ENCODE peak calls at places on chromosomes 6 and 20, in four cellular contexts. D is AG04450, H is breast epithelium, U is RWPE2. Q is an unnamed sample.

GRCh38 chr20:14307956-14308355 is 29.5 kb downstream of the FLRT3 start:
- DNase-seq in H (no peak), D (no peak), U (no peak), Q (no peak)

GRCh38 chr6:159398633-159399032 is 229.4 kb downstream of the FNDC1 start:
- DNase-seq in D (no peak), H (no peak), U (no peak), Q (no peak)

GRCh38 chr20:64023278-64024140 is 12.5 kb upstream of the C20orf204 start:
- DNase-seq in U (no peak), D (no peak), H (no peak), Q (no peak)

GRCh38 chr6:280775-281468 is 11.4 kb upstream of the DUSP22 start:
- DNase-seq in D (no peak), U (no peak), H (no peak), Q (no peak)

GRCh38 chr6:81214414-81215091 is 537.9 kb downstream of the TENT5A start:
- DNase-seq in D (no peak), H (no peak), U (no peak), Q (no peak)

GRCh38 chr20:33025318-33025876 is 6.1 kb upstream of the BPIFB6 start:
- DNase-seq in U (no peak), H (no peak), D (no peak), Q (no peak)

GRCh38 chr20:42341654-42342053 is 723.5 kb upstream of the CHD6 start:
- DNase-seq in D (no peak), U (no peak), H (no peak), Q (no peak)

GRCh38 chr6:139778688-139779087 is 404.2 kb upstream of the CITED2 start:
- DNase-seq in H (no peak), U (no peak), D (no peak), Q (peak; percentile 35)

GRCh38 chr20:35006531-35006971 is 50.9 kb downstream of the MYH7B start:
- DNase-seq in D (no peak), H (no peak), U (peak; percentile 76), Q (no peak)

GRCh38 chr6:141598487-141598886 is 534.2 kb upstream of the GJE1 start:
- DNase-seq in U (no peak), H (no peak), D (no peak), Q (peak; percentile 49)

GRCh38 chr20:59745716-59746115 is 141.4 kb downstream of the PHACTR3 start:
- DNase-seq in D (no peak), H (no peak), U (no peak), Q (no peak)

GRCh38 chr6:39835856-39836442 is 43.8 kb downstream of the DAAM2 start:
- DNase-seq in D (no peak), H (no peak), U (no peak), Q (peak; percentile 33)

GRCh38 chr6:155373276-155373675 is 59.0 kb upstream of the TFB1M start:
- DNase-seq in D (no peak), H (no peak), U (no peak), Q (peak; percentile 89)

GRCh38 chr20:11952621-11953020 is 34.9 kb downstream of the BTBD3 start:
- DNase-seq in D (no peak), H (no peak), U (no peak), Q (peak; percentile 11)

GRCh38 chr6:147322299-147323162 is 118.3 kb downstream of the STXBP5 start:
- DNase-seq in H (no peak), D (peak; percentile 15), U (no peak), Q (peak; percentile 49)

GRCh38 chr6:68777956-68778355 is 142.9 kb downstream of the ADGRB3 start:
- DNase-seq in D (no peak), U (no peak), H (no peak), Q (peak; percentile 62)

GRCh38 chr6:153511896-153512496 is 380.9 kb upstream of the RGS17 start:
- DNase-seq in H (no peak), D (peak; percentile 6), U (no peak), Q (peak; percentile 48)

GRCh38 chr6:74940211-74940610 is 265.6 kb downstream of the COL12A1 start:
- DNase-seq in H (no peak), D (no peak), U (no peak), Q (no peak)

GRCh38 chr6:167474171-167474570 is 149.3 kb downstream of the TTLL2 start:
- DNase-seq in H (no peak), U (no peak), D (no peak), Q (no peak)

GRCh38 chr6:110509617-110510231 is 33.3 kb upstream of the SLC22A16 start:
- DNase-seq in H (peak; percentile 45), D (no peak), U (no peak), Q (peak; percentile 92)

GRCh38 chr6:130780137-130780536 is 47.1 kb upstream of the SMLR1 start:
- DNase-seq in D (no peak), U (no peak), H (no peak), Q (peak; percentile 23)

GRCh38 chr6:130215526-130215925 is 7.2 kb downstream of the SAMD3 start:
- DNase-seq in H (no peak), U (no peak), D (no peak), Q (no peak)

DNA sequence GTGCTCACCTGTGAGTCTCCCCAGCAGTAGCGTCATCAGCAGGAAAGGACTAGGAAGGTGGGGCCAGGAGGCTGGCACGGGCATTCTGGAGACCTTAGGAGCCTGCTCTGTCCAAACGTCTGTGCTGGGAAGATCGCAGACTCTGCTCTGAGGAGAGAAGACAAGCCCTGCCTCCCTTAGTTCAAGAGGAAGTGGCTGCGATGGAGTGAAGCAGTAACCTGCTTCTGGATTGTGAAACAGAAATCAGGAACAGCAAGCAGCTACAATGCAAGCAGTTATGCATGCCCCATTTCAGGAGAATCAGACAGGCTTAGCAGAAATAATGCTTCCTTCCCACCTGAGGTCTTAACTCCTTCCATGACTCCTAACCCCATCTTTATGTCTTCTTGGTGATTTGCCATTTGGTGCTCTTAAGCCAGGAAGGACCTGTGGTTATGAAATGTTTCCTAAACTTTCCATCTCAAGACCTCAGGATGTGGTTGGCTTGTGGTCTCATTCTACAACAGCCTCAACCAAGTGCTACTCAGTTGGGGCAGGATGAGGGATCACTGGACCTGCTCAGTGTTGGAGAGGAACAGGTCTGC is at the start of gene SIRPB1:
- DNase-seq in U (no peak), D (no peak), H (no peak), Q (no peak)
- H3K4me3 ChIP-seq in U (no peak within 1 kb of the TSS), D (no peak within 1 kb of the TSS), H (no peak within 1 kb of the TSS), Q (no peak within 1 kb of the TSS)

GRCh38 chr20:61965606-61966491 is 99.8 kb downstream of the TAF4 start:
- DNase-seq in H (no peak), U (peak; percentile 87), D (no peak), Q (no peak)

GRCh38 chr20:61964675-61965605 is 100.7 kb downstream of the TAF4 start:
- DNase-seq in D (no peak), U (peak; percentile 85), H (no peak), Q (no peak)

GRCh38 chr20:61968036-61968810 is 97.5 kb downstream of the TAF4 start:
- DNase-seq in H (no peak), D (no peak), U (peak; percentile 78), Q (no peak)

GRCh38 chr20:61967300-61967699 is 98.4 kb downstream of the TAF4 start:
- DNase-seq in U (peak; percentile 69), D (no peak), H (no peak), Q (no peak)

DNA sequence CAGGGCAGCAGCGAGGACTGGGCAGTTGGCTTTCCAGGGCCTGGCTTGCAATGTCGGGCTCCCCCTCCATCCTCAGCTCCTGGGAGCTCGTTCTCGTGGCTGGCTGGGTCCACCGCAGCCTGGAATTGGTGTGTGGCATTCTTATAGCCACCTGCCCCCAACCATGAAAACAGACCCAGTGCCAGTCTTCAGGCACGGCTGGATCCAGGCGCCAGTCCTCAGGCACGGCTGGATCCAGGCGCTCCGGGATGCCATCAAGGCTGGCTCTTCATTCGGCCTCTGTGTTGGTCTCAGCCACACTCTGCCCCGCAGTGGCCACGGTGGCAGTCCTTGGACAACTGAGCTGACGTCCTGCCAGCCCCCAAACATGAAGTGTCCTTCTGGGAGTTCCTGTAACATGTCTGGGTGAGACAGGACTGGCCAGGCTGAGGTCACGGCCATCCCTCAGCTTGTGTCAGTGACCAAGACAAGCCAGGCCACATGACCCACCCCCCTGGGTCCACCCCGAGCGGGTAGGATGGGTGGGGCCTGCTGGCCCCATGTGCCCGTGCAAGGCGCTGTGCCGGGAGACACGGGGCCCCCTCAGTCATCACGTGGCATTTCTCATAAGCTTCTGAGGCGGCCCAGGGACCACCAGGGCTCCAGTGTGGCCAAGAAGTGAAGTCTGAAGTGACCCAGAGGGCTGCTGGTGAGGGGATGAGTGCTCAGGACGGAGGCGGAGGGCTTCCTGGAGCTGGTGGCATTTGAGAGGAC is 99.0 kb downstream of the TAF4 start:
- DNase-seq in D (no peak), H (no peak), U (peak; percentile 81), Q (no peak)
- TF ChIP-seq CTCF in D (no peak), H (no peak), U (no peak), Q (no peak)

GRCh38 chr6:137490506-137490905 is 3.7 kb downstream of the OLIG3 start:
- DNase-seq in U (no peak), H (no peak), D (no peak), Q (no peak)

GRCh38 chr6:137487947-137488735 is 6.1 kb downstream of the OLIG3 start:
- DNase-seq in D (no peak), H (no peak), U (no peak), Q (no peak)

GRCh38 chr6:137487181-137487910 is 6.8 kb downstream of the OLIG3 start:
- DNase-seq in D (no peak), U (no peak), H (no peak), Q (no peak)

GRCh38 chr6:137489410-137490371 is 4.5 kb downstream of the OLIG3 start:
- DNase-seq in D (no peak), H (no peak), U (no peak), Q (no peak)

DNA sequence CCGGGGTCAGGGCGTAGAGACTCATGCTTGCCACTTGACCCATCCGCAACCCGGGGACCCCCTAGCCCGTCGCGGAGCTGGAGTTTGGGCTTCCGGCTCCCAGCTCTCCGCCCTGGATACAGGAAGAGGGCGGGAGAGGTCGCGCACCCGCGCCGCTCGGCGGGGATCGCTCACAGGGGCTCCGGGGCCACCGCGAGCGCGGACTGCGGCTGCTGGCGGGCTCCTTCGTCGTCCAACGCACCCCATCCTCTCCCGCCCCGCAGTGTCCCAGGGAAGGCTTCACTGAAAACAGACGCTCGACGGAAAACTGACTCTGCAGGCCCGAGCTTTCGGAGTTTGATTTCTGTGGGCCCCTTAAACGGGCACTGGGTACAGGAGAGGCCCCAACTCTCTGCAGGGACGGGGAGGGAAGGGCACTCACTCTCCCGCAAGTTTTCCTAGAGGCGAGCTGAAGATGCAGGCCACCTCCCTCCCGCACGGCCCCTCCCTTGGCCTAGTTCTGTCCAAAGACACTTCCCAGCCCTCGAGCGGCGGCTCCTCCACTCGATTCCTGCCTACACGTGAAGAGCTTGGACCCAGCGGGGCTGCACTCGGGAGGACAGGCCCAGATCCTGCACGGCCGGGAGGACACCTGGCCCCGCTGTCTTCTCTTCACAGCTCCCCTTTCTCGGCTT is 5.3 kb downstream of the OLIG3 start:
- DNase-seq in D (no peak), U (no peak), H (no peak), Q (no peak)
- H3K4me3 ChIP-seq in D (no peak overlapping the region), U (no peak overlapping the region), H (peak overlapping the region; percentile 20), Q (no peak overlapping the region)

DNA sequence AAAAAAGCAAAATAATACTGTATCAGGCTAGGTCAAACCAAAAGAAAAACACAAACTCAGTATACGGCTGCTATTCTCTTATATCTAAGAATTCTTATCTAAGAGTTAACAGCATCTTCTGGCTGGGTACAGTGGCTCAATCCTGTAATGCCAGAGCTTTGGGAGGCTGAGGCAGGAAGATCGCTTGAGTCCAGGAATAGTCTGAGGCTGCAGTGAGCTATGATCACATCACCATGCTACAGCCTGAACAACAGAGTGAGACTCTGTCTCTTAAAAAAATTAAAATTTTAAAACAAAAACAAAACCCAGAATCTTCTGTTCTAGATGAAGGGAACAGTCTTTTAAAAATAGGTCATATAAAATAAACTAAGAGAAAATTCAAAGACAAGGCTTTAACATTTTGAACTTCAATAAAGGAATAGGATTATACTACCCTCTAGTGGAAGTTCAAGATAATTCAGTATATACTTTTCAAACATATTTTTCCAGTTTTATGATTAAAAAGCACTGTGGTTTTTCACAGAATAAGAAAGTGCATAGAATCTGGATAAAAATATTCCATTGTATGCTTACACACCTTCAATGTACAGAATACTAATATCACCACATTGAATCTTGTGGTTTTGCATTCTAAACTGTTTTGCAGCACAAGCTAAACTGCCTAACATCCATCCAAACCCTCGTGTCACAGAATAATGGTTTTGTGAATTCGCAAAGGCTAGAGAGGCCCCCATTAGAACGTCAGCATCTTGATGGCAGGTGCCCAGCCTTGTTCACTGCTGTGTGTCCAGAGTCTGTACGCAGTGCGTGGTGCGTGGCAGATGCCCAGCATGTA is 39.3 kb downstream of the DTNBP1 start:
- DNase-seq in H (no peak), D (no peak), U (no peak), Q (peak; percentile 47)
- TF ChIP-seq CTCF in H (peak; percentile 75), D (peak; percentile 43), U (peak; percentile 85), Q (peak; percentile 51)

Q was measured in fibroblast of mammary gland.